ENCODE peak calls at places on chromosomes 13 and 19, in six cellular contexts. J, T, H, L, C and E are unnamed samples. For H3K4me1 and H3K27me3, the result is how much of the 10 kb centered on the place peaks cover.

GRCh38 chr13:34627905-34628682 is 314.0 kb upstream of the NBEA start:
- DNase-seq in J (no peak), T (no peak), H (no peak), L (no peak), C (no peak), E (no peak)

GRCh38 chr13:108120332-108120731 is 95.0 kb downstream of the LIG4 start:
- DNase-seq in J (no peak), T (no peak), H (no peak), L (no peak), C (no peak), E (no peak)

GRCh38 chr13:22926176-22927007 is 254.4 kb upstream of the SGCG start:
- DNase-seq in J (no peak), T (peak), H (peak), L (peak), C (peak), E (no peak)

GRCh38 chr13:39961036-39961435 is 305.6 kb downstream of the COG6 start:
- DNase-seq in J (no peak), T (no peak), H (no peak), L (no peak), C (no peak), E (no peak)

GRCh38 chr13:78596701-78597550 is 6.4 kb downstream of the POU4F1 start:
- DNase-seq in J (no peak), T (no peak), H (no peak), L (no peak), C (no peak), E (no peak)

GRCh38 chr19:4556574-4557185 is 2.8 kb downstream of the SEMA6B start:
- DNase-seq in J (no peak), T (no peak), H (no peak), L (no peak), C (no peak), E (no peak)

GRCh38 chr13:33763021-33763420 is 54.9 kb upstream of the RFC3 start:
- DNase-seq in J (no peak), T (no peak), H (no peak), L (no peak), C (no peak), E (no peak)

GRCh38 chr13:74570834-74571233 is 436.6 kb upstream of the KLF12 start:
- DNase-seq in J (no peak), T (no peak), H (no peak), L (no peak), C (no peak), E (no peak)

GRCh38 chr19:3667037-3667638 is 33.1 kb downstream of the PIP5K1C start:
- DNase-seq in J (no peak), T (no peak), H (no peak), L (no peak), C (no peak), E (no peak)

GRCh38 chr19:5691930-5692784 is 2.1 kb downstream of the RPL36 start:
- DNase-seq in J (no peak), T (no peak), H (no peak), L (no peak), C (peak), E (no peak)

GRCh38 chr19:2636897-2637683 is 65.4 kb downstream of the GNG7 start:
- DNase-seq in J (peak), T (peak), H (peak), L (no peak), C (peak), E (peak)

GRCh38 chr19:15264061-15264932 is 32.0 kb upstream of the EPHX3 start:
- DNase-seq in J (peak), T (peak), H (peak), L (peak), C (peak), E (peak)

GRCh38 chr19:3441986-3442329 is 38.4 kb downstream of the SMIM24 start:
- DNase-seq in J (no peak), T (no peak), H (no peak), L (no peak), C (no peak), E (no peak)

GRCh38 chr19:42942187-42942789 is 5.3 kb upstream of the PSG7 start:
- DNase-seq in J (no peak), T (no peak), H (no peak), L (no peak), C (no peak), E (no peak)

GRCh38 chr13:64061649-64062048 is 2646.0 kb upstream of the PCDH20 start:
- DNase-seq in J (no peak), T (no peak), H (no peak), L (no peak), C (no peak), E (no peak)

GRCh38 chr13:98576963-98577822 is at the start of gene STK24:
- DNase-seq in J (peak), T (peak), H (peak), L (no peak), C (peak), E (peak)

GRCh38 chr19:3556978-3557460 is 367 bp downstream of the MFSD12 start:
- DNase-seq in J (peak), T (no peak), H (no peak), L (no peak), C (peak), E (peak)

GRCh38 chr13:70415141-70415540 is 306.9 kb upstream of the KLHL1 start:
- DNase-seq in J (no peak), T (no peak), H (no peak), L (no peak), C (no peak), E (no peak)

GRCh38 chr19:12665281-12665573 is 1.3 kb downstream of the MAN2B1 start:
- DNase-seq in J (peak), T (peak), H (peak), L (peak), C (no peak), E (peak)

GRCh38 chr13:39634956-39635355 is 20.5 kb upstream of the COG6 start:
- DNase-seq in J (no peak), T (no peak), H (no peak), L (no peak), C (no peak), E (no peak)

GRCh38 chr19:47306303-47306702 is 3.4 kb upstream of the C5AR1 start:
- DNase-seq in J (no peak), T (no peak), H (no peak), L (no peak), C (no peak), E (no peak)

GRCh38 chr13:19150712-19151228 is 30.9 kb downstream of the TUBA3C start:
- DNase-seq in J (no peak), T (no peak), H (no peak), L (no peak), C (no peak), E (no peak)

GRCh38 chr13:99353836-99354235 is 46.6 kb upstream of the GPR183 start:
- DNase-seq in J (no peak), T (no peak), H (no peak), L (no peak), C (no peak), E (no peak)

GRCh38 chr13:93151277-93151676 is 75.3 kb upstream of the GPC6 start:
- DNase-seq in J (no peak), T (no peak), H (no peak), L (no peak), C (no peak), E (no peak)

GRCh38 chr19:46736544-46737274 is 9.1 kb upstream of the FKRP start:
- DNase-seq in J (no peak), T (no peak), H (no peak), L (no peak), C (no peak), E (no peak)

GRCh38 chr19:4258181-4258580 is 11.3 kb downstream of the YJU2 start:
- DNase-seq in J (no peak), T (no peak), H (no peak), L (no peak), C (no peak), E (no peak)

GRCh38 chr13:113791761-113792160 is 32.7 kb downstream of the TMEM255B start:
- DNase-seq in J (no peak), T (no peak), H (no peak), L (no peak), C (no peak), E (no peak)

GRCh38 chr13:42055500-42056085 is 7.1 kb downstream of the DGKH start:
- DNase-seq in J (no peak), T (no peak), H (no peak), L (no peak), C (no peak), E (no peak)

GRCh38 chr13:66748712-66749111 is 481.4 kb downstream of the PCDH9 start:
- DNase-seq in J (no peak), T (no peak), H (no peak), L (no peak), C (no peak), E (no peak)

GRCh38 chr19:3708207-3708931 is at the start of gene TJP3:
- DNase-seq in J (no peak), T (peak), H (peak), L (no peak), C (no peak), E (no peak)

GRCh38 chr13:104006625-104007061 is 940.4 kb upstream of the SLC10A2 start:
- DNase-seq in J (no peak), T (no peak), H (no peak), L (no peak), C (no peak), E (no peak)

GRCh38 chr19:17747205-17748098 is 3.8 kb upstream of the FCHO1 start:
- DNase-seq in J (peak), T (peak), H (peak), L (peak), C (peak), E (peak)
- H3K4me1 ChIP-seq in J (under half), T (under half), H (half or more), L (under half), C (under half), E (under half)

DNA sequence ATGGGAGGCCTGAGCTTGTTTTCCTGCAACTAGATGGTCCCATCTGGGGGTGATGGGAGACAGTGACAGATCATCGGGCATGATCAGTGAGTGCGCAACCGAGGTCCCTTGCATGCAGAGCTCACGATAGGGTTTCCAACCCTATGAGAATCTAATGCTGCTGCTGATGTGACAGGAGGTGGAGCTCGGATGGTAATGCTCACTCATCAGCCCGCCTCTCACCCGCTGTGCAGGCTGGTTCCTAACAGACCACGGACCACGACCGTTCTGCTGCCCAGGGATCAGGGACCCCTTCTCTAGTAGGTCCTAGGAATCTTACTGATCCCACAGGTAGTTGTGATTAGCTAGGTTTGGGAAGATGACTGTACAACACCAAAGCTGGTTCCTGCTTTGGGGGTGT is 23.5 kb upstream of the GARRE1 start:
- DNase-seq in J (no peak), T (no peak), H (no peak), L (no peak), C (no peak), E (no peak)
- H3K27me3 ChIP-seq in J (under half), T (under half), H (under half), L (under half), C (under half), E (under half)

GRCh38 chr19:51124729-51125128 is at the start of gene SIGLEC9:
- DNase-seq in J (no peak), T (no peak), H (peak), L (no peak), C (peak), E (no peak)
- H3K4me1 ChIP-seq in J (half or more), T (under half), H (half or more), L (under half), C (under half), E (half or more)

GRCh38 chr19:39238209-39238608 is 6.6 kb downstream of the IFNL3 start:
- DNase-seq in J (no peak), T (no peak), H (no peak), L (no peak), C (no peak), E (no peak)
- H3K27me3 ChIP-seq in J (under half), T (under half), H (under half), L (under half), C (under half), E (under half)

DNA sequence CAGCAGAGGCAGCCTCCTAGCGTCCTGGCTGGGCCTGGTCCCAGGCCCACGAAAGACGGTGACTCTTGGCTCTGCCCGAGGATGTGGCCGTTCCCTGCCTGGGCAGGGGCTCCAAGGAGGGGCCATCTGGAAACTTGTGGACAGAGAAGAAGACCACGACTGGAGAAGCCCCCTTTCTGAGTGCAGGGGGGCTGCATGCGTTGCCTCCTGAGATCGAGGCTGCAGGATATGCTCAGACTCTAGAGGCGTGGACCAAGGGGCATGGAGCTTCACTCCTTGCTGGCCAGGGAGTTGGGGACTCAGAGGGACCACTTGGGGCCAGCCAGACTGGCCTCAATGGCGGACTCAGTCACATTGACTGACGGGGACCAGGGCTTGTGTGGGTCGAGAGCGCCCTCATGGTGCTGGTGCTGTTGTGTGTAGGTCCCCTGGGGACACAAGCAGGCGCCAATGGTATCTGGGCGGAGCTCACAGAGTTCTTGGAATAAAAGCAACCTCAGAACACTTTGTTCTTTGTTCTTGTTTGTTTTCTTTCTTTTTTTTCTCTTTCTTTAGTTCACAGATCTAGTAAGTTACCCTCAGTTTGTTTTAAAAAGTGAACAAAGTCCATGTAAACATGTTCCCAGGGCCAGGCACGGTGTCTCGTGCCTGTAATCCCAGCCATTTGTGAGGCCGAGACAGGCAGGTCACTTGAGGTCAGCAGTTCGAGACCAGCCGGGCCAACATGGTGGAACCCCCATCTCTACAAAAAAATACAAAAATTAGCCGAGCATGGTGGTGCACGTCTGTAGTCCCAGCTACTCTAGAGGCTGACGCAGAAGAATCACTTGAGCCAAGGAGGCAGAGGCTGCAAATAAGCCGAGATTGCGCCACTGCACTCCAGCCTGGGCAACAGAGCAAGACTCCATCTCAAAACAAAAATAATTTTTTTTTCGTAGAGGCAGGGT is 10.2 kb downstream of the ANGPTL4 start:
- DNase-seq in J (no peak), T (no peak), H (no peak), L (peak), C (peak), E (no peak)
- H3K4me1 ChIP-seq in J (under half), T (under half), H (under half), L (under half), C (under half), E (under half)

GRCh38 chr13:29359181-29359580 is 236.3 kb downstream of the SLC7A1 start:
- DNase-seq in J (no peak), T (no peak), H (no peak), L (no peak), C (no peak), E (no peak)
- H3K27me3 ChIP-seq in J (under half), T (under half), H (under half), L (under half), C (under half), E (under half)

DNA sequence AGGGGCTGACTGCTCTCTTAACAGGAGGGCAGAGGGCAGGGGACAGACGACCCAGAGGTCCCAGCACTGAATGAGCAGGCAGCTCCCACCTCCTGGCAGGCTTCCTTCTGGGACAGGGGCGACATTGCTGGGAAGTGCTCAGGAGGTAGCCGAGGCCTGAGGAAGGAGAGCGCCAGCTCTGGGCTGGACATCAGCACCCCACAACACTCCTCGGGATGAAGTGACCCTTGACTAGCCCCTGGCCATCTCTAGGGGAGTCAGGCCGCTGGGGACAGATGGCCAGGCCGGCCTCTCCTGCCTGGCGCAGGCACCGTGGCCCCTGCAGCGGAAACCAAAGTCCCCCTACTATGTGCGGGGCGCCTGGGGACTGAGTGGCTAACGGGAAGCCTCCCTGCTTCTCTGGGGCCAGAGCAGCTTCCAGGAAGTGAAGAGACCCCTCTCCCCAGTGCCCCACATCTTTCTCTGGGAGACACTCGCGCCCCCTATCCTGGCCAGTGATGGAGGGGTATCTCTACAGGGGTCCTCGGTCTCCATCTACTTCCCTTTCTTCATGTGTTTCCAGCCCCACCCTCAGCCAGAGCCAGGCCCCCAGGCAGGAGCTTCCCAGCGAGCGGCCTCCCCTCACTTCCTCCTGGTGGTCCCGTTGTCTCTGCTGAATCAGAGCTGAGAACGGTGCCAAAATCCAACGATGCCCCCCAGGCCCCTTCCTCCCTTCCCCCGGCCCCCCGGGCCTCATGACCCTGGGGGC is 10.0 kb downstream of the PRR36 start:
- DNase-seq in J (no peak), T (no peak), H (no peak), L (no peak), C (no peak), E (no peak)
- H3K4me1 ChIP-seq in J (under half), T (under half), H (under half), L (under half), C (under half), E (under half)

GRCh38 chr19:1466018-1466460 is 13.0 kb downstream of the C19orf25 start:
- DNase-seq in J (no peak), T (no peak), H (no peak), L (no peak), C (no peak), E (no peak)
- H3K27me3 ChIP-seq in J (under half), T (under half), H (half or more), L (under half), C (under half), E (under half)

GRCh38 chr19:18475004-18475453 is 37.1 kb upstream of the ISYNA1 start:
- DNase-seq in J (peak), T (no peak), H (no peak), L (no peak), C (no peak), E (no peak)
- H3K4me1 ChIP-seq in J (half or more), T (under half), H (half or more), L (half or more), C (under half), E (half or more)